ENCODE peak calls at places on chromosomes 11 and 22, in nine cellular contexts. Z is A549; R is choroid plexus epithelial cell; H is CD14-positive monocyte; Y is stimulated activated CD4-positive, alpha-beta T cell treated with anti-CD3 and anti-CD28 coated beads, Interleukin-12 subunit alpha, Interleukin-12 subunit beta, amount 100 ng/mL, for 48 hours; M is body of pancreas; C is CD4-positive, alpha-beta memory T cell; J is H9; D is NCI-H345. G is an unnamed sample.

GRCh38 chr11:11731311-11732083 is 109.7 kb upstream of the GALNT18 start:
- DNase-seq in J (no peak), Y (no peak), H (no peak), Z (peak), D (peak), C (no peak), M (no peak), R (peak), G (peak)

GRCh38 chr11:121671276-121672168 is 218.8 kb upstream of the SORL1-AS1 start:
- DNase-seq in D (no peak), R (peak), J (no peak), Z (no peak), M (no peak), H (no peak), Y (no peak), C (no peak), G (peak)

GRCh38 chr22:38315801-38316339 is 1.4 kb downstream of the CSNK1E start:
- DNase-seq in H (no peak), M (no peak), J (no peak), D (no peak), R (no peak), C (peak), Y (no peak), Z (no peak), G (peak)

GRCh38 chr11:63510360-63511130 is 4.7 kb downstream of the LGALS12 start:
- DNase-seq in C (no peak), Y (no peak), D (no peak), M (no peak), H (no peak), R (peak), J (no peak), Z (no peak), G (peak)

GRCh38 chr11:27472398-27473016 is at the start of gene LGR4:
- DNase-seq in C (peak), R (peak), Y (peak), D (peak), Z (peak), J (peak), H (peak), M (peak), G (peak)

GRCh38 chr22:48975252-48975780 is 852.4 kb downstream of the BRD1 start:
- DNase-seq in M (no peak), H (no peak), D (no peak), R (no peak), Y (no peak), Z (no peak), C (no peak), J (no peak), G (no peak)

GRCh38 chr22:42957544-42957943 is 57.4 kb downstream of the PACSIN2 start:
- DNase-seq in J (no peak), R (no peak), H (no peak), Y (no peak), D (no peak), M (no peak), C (no peak), Z (no peak), G (no peak)

GRCh38 chr22:45129703-45130524 is 33.8 kb upstream of the NUP50 start:
- DNase-seq in C (peak), R (no peak), J (no peak), D (no peak), M (no peak), H (no peak), Y (peak), Z (no peak), G (no peak)

GRCh38 chr11:75454987-75455386 is 22.0 kb upstream of the KLHL35 start:
- DNase-seq in R (no peak), D (peak), C (no peak), J (no peak), Y (no peak), Z (no peak), M (no peak), H (no peak), G (no peak)

GRCh38 chr11:30454108-30454507 is 131.2 kb downstream of the ARL14EP start:
- DNase-seq in R (no peak), C (no peak), J (no peak), H (no peak), M (no peak), D (peak), Z (no peak), Y (no peak), G (no peak)

GRCh38 chr11:4626207-4627105 is 10.8 kb upstream of the OR51D1 start:
- DNase-seq in C (peak), D (peak), J (peak), Y (no peak), R (peak), Z (peak), M (peak), H (peak), G (peak)

GRCh38 chr11:64790205-64791095 is 12.1 kb upstream of the SF1 start:
- DNase-seq in Z (no peak), M (no peak), C (no peak), Y (no peak), J (no peak), H (no peak), D (no peak), R (no peak), G (no peak)

GRCh38 chr11:72779495-72780128 is 14.2 kb downstream of the STARD10 start:
- DNase-seq in Z (no peak), D (no peak), R (no peak), J (no peak), Y (no peak), C (no peak), H (no peak), M (no peak), G (no peak)

GRCh38 chr11:69926376-69927050 is 107.3 kb upstream of the FGF3 start:
- DNase-seq in Z (no peak), M (no peak), D (no peak), H (peak), J (no peak), C (no peak), R (no peak), Y (no peak), G (no peak)

GRCh38 chr11:61775106-61775505 is 17.3 kb downstream of the TMEM258 start:
- DNase-seq in J (no peak), D (no peak), C (no peak), Y (no peak), Z (no peak), H (no peak), M (no peak), R (no peak), G (no peak)

GRCh38 chr11:66333220-66333877 is 2.9 kb downstream of the RIN1 start:
- DNase-seq in R (no peak), H (no peak), Y (no peak), D (no peak), J (no peak), Z (no peak), C (no peak), M (no peak), G (no peak)

GRCh38 chr11:86669424-86669823 is 3.0 kb downstream of the ME3 start:
- DNase-seq in Y (no peak), D (peak), M (no peak), R (no peak), Z (no peak), J (no peak), C (no peak), H (no peak), G (no peak)

GRCh38 chr22:37383342-37383741 is 43.9 kb downstream of the ELFN2 start:
- DNase-seq in D (peak), C (no peak), J (no peak), Y (no peak), R (no peak), M (no peak), Z (no peak), H (no peak), G (no peak)

GRCh38 chr22:44271010-44271500 is 41.7 kb downstream of the SHISAL1 start:
- DNase-seq in M (no peak), J (no peak), H (no peak), D (no peak), Y (no peak), Z (no peak), C (no peak), R (no peak), G (no peak)

GRCh38 chr22:36757608-36758220 is 18.2 kb downstream of the IFT27 start:
- DNase-seq in H (peak), Z (peak), C (peak), Y (peak), J (peak), D (peak), R (peak), M (peak), G (peak)

GRCh38 chr11:117026593-117027330 is 71.5 kb downstream of the SIK3 start:
- DNase-seq in Z (no peak), C (no peak), H (no peak), Y (no peak), J (no peak), M (no peak), D (no peak), R (peak), G (peak)

GRCh38 chr11:8988329-8989234 is 15.2 kb downstream of the NRIP3 start:
- DNase-seq in C (no peak), Y (no peak), H (no peak), Z (no peak), M (no peak), R (peak), D (no peak), J (no peak), G (no peak)

GRCh38 chr11:134654161-134654915 is 242.3 kb upstream of the B3GAT1 start:
- DNase-seq in J (peak), Z (no peak), C (no peak), R (no peak), D (no peak), H (peak), Y (peak), M (no peak), G (peak)

GRCh38 chr11:64935634-64936081 is at the start of gene GPHA2:
- DNase-seq in M (peak), H (no peak), Y (no peak), J (peak), D (peak), C (no peak), R (peak), Z (no peak), G (peak)

GRCh38 chr22:37442537-37442936 is 15.3 kb upstream of the ELFN2 start:
- DNase-seq in Z (peak), M (no peak), Y (no peak), C (no peak), D (no peak), R (peak), H (no peak), J (no peak), G (peak)

GRCh38 chr11:108768370-108768769 is 103.5 kb downstream of the DDX10 start:
- DNase-seq in M (no peak), C (no peak), Y (no peak), H (no peak), J (no peak), Z (no peak), R (peak), D (no peak), G (peak)

GRCh38 chr22:37283393-37283937 is 1.2 kb downstream of the CYTH4 start:
- DNase-seq in D (no peak), H (peak), J (no peak), M (no peak), Y (no peak), R (no peak), Z (no peak), C (no peak), G (no peak)